ENCODE peak calls at places on chromosome 15, in seven cellular contexts. One of them, this sample, is unnamed.

GRCh38 chr15:64222573-64223361 is 59.9 kb upstream of the PPIB start:
- DNase-seq in OCI-LY7: no peak
- DNase-seq in CD8-positive, alpha-beta T cell: no peak
- DNase-seq in B cell: no peak
- DNase-seq in CD4-positive, alpha-beta T cell: no peak
- DNase-seq in right lobe of liver: no peak
- DNase-seq in neural crest cell: no peak
- DNase-seq in this sample: no peak

GRCh38 chr15:57566840-57567239 is 24.9 kb upstream of the MYZAP start:
- DNase-seq in OCI-LY7: no peak
- DNase-seq in CD8-positive, alpha-beta T cell: no peak
- DNase-seq in B cell: no peak
- DNase-seq in CD4-positive, alpha-beta T cell: no peak
- DNase-seq in right lobe of liver: no peak
- DNase-seq in neural crest cell: no peak
- DNase-seq in this sample: no peak

GRCh38 chr15:99507016-99507731 is 58.6 kb upstream of the MEF2A start:
- DNase-seq in OCI-LY7: peak
- DNase-seq in CD8-positive, alpha-beta T cell: no peak
- DNase-seq in B cell: peak
- DNase-seq in CD4-positive, alpha-beta T cell: no peak
- DNase-seq in right lobe of liver: no peak
- DNase-seq in neural crest cell: no peak
- DNase-seq in this sample: no peak

GRCh38 chr15:90046846-90047481 is 45.8 kb downstream of the ZNF710 start:
- DNase-seq in OCI-LY7: peak
- DNase-seq in CD8-positive, alpha-beta T cell: no peak
- DNase-seq in B cell: peak
- DNase-seq in CD4-positive, alpha-beta T cell: no peak
- DNase-seq in right lobe of liver: no peak
- DNase-seq in neural crest cell: no peak
- DNase-seq in this sample: no peak

GRCh38 chr15:95138604-95139270 is 907.4 kb downstream of the MCTP2 start:
- DNase-seq in OCI-LY7: no peak
- DNase-seq in CD8-positive, alpha-beta T cell: no peak
- DNase-seq in B cell: no peak
- DNase-seq in CD4-positive, alpha-beta T cell: no peak
- DNase-seq in right lobe of liver: no peak
- DNase-seq in neural crest cell: no peak
- DNase-seq in this sample: no peak

GRCh38 chr15:61016087-61016486 is 213.0 kb downstream of the RORA start:
- DNase-seq in OCI-LY7: no peak
- DNase-seq in CD8-positive, alpha-beta T cell: no peak
- DNase-seq in B cell: no peak
- DNase-seq in CD4-positive, alpha-beta T cell: no peak
- DNase-seq in right lobe of liver: no peak
- DNase-seq in neural crest cell: no peak
- DNase-seq in this sample: no peak

GRCh38 chr15:70071799-70072198 is 25.9 kb downstream of the TLE3 start:
- DNase-seq in OCI-LY7: no peak
- DNase-seq in CD8-positive, alpha-beta T cell: no peak
- DNase-seq in B cell: peak
- DNase-seq in CD4-positive, alpha-beta T cell: no peak
- DNase-seq in right lobe of liver: no peak
- DNase-seq in neural crest cell: no peak
- DNase-seq in this sample: no peak

GRCh38 chr15:99226802-99227201 is 22.6 kb downstream of the TTC23 start:
- DNase-seq in OCI-LY7: no peak
- DNase-seq in CD8-positive, alpha-beta T cell: no peak
- DNase-seq in B cell: no peak
- DNase-seq in CD4-positive, alpha-beta T cell: no peak
- DNase-seq in right lobe of liver: no peak
- DNase-seq in neural crest cell: no peak
- DNase-seq in this sample: no peak

GRCh38 chr15:76328962-76329361 is 7.6 kb upstream of the ISL2 start:
- DNase-seq in OCI-LY7: no peak
- DNase-seq in CD8-positive, alpha-beta T cell: no peak
- DNase-seq in B cell: no peak
- DNase-seq in CD4-positive, alpha-beta T cell: no peak
- DNase-seq in right lobe of liver: no peak
- DNase-seq in neural crest cell: no peak
- DNase-seq in this sample: no peak

GRCh38 chr15:100759116-100759515 is 120.5 kb upstream of the ALDH1A3 start:
- DNase-seq in OCI-LY7: no peak
- DNase-seq in CD8-positive, alpha-beta T cell: no peak
- DNase-seq in B cell: no peak
- DNase-seq in CD4-positive, alpha-beta T cell: no peak
- DNase-seq in right lobe of liver: no peak
- DNase-seq in neural crest cell: no peak
- DNase-seq in this sample: no peak

GRCh38 chr15:78077053-78077859 is at the start of gene TBC1D2B:
- DNase-seq in OCI-LY7: peak
- DNase-seq in CD8-positive, alpha-beta T cell: peak
- DNase-seq in B cell: peak
- DNase-seq in CD4-positive, alpha-beta T cell: peak
- DNase-seq in right lobe of liver: peak
- DNase-seq in neural crest cell: peak
- DNase-seq in this sample: peak

GRCh38 chr15:39362832-39363561 is 217.9 kb upstream of the THBS1 start:
- DNase-seq in OCI-LY7: no peak
- DNase-seq in CD8-positive, alpha-beta T cell: no peak
- DNase-seq in B cell: no peak
- DNase-seq in CD4-positive, alpha-beta T cell: no peak
- DNase-seq in right lobe of liver: no peak
- DNase-seq in neural crest cell: no peak
- DNase-seq in this sample: no peak

GRCh38 chr15:63564093-63564492 is 33.1 kb upstream of the FBXL22 start:
- DNase-seq in OCI-LY7: no peak
- DNase-seq in CD8-positive, alpha-beta T cell: no peak
- DNase-seq in B cell: no peak
- DNase-seq in CD4-positive, alpha-beta T cell: no peak
- DNase-seq in right lobe of liver: no peak
- DNase-seq in neural crest cell: no peak
- DNase-seq in this sample: no peak

GRCh38 chr15:78985859-78986470 is 41.1 kb upstream of the CTSH start:
- DNase-seq in OCI-LY7: no peak
- DNase-seq in CD8-positive, alpha-beta T cell: no peak
- DNase-seq in B cell: no peak
- DNase-seq in CD4-positive, alpha-beta T cell: no peak
- DNase-seq in right lobe of liver: no peak
- DNase-seq in neural crest cell: no peak
- DNase-seq in this sample: no peak

GRCh38 chr15:87145686-87146085 is 1066.0 kb downstream of the AGBL1 start:
- DNase-seq in OCI-LY7: no peak
- DNase-seq in CD8-positive, alpha-beta T cell: no peak
- DNase-seq in B cell: no peak
- DNase-seq in CD4-positive, alpha-beta T cell: no peak
- DNase-seq in right lobe of liver: no peak
- DNase-seq in neural crest cell: no peak
- DNase-seq in this sample: no peak

GRCh38 chr15:31607656-31608055 is 281.0 kb downstream of the KLF13 start:
- DNase-seq in OCI-LY7: no peak
- DNase-seq in CD8-positive, alpha-beta T cell: no peak
- DNase-seq in B cell: no peak
- DNase-seq in CD4-positive, alpha-beta T cell: no peak
- DNase-seq in right lobe of liver: no peak
- DNase-seq in neural crest cell: no peak
- DNase-seq in this sample: no peak

DNA sequence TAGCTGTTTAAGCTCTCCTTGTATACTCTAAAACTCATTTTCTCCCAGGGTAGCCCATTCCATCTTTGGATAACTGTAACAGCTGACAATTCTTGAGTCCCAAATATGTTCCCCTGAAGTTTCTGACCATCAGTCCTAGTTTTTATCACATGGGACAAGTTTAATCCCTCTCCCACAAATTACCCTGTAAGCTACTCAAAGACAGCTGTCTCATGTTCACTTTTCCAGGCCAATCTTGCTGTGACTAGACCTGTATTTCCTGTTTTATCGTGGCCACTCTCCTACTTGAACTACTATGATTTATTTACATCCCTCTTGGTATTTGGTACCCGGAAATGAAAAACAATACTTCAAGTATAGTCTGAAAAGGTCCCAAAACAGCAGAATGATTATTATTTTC is 95.0 kb upstream of the MEX3B start:
- DNase-seq in OCI-LY7: no peak
- DNase-seq in CD8-positive, alpha-beta T cell: no peak
- DNase-seq in B cell: no peak
- DNase-seq in CD4-positive, alpha-beta T cell: no peak
- DNase-seq in right lobe of liver: no peak
- DNase-seq in neural crest cell: no peak
- DNase-seq in this sample: no peak
- TF ChIP-seq CTCF in OCI-LY7: no peak
- TF ChIP-seq CTCF in CD8-positive, alpha-beta T cell: no peak
- TF ChIP-seq CTCF in B cell: no peak
- TF ChIP-seq CTCF in CD4-positive, alpha-beta T cell: no peak
- TF ChIP-seq CTCF in right lobe of liver: no peak
- TF ChIP-seq CTCF in neural crest cell: no peak
- TF ChIP-seq CTCF in this sample: no peak

GRCh38 chr15:92326236-92326635 is 67.4 kb upstream of the ST8SIA2 start:
- DNase-seq in OCI-LY7: no peak
- DNase-seq in CD8-positive, alpha-beta T cell: no peak
- DNase-seq in B cell: no peak
- DNase-seq in CD4-positive, alpha-beta T cell: no peak
- DNase-seq in right lobe of liver: no peak
- DNase-seq in neural crest cell: no peak
- DNase-seq in this sample: no peak
- TF ChIP-seq CTCF in OCI-LY7: no peak
- TF ChIP-seq CTCF in CD8-positive, alpha-beta T cell: no peak
- TF ChIP-seq CTCF in B cell: no peak
- TF ChIP-seq CTCF in CD4-positive, alpha-beta T cell: no peak
- TF ChIP-seq CTCF in right lobe of liver: no peak
- TF ChIP-seq CTCF in neural crest cell: no peak
- TF ChIP-seq CTCF in this sample: no peak

GRCh38 chr15:29567336-29567735 is 254.9 kb downstream of the TJP1 start:
- DNase-seq in OCI-LY7: no peak
- DNase-seq in CD8-positive, alpha-beta T cell: no peak
- DNase-seq in B cell: no peak
- DNase-seq in CD4-positive, alpha-beta T cell: no peak
- DNase-seq in right lobe of liver: no peak
- DNase-seq in neural crest cell: no peak
- DNase-seq in this sample: no peak

GRCh38 chr15:29558261-29558660 is 264.0 kb downstream of the TJP1 start:
- DNase-seq in OCI-LY7: no peak
- DNase-seq in CD8-positive, alpha-beta T cell: no peak
- DNase-seq in B cell: no peak
- DNase-seq in CD4-positive, alpha-beta T cell: no peak
- DNase-seq in right lobe of liver: no peak
- DNase-seq in neural crest cell: no peak
- DNase-seq in this sample: no peak

GRCh38 chr15:29560896-29561295 is 261.4 kb downstream of the TJP1 start:
- DNase-seq in OCI-LY7: no peak
- DNase-seq in CD8-positive, alpha-beta T cell: no peak
- DNase-seq in B cell: no peak
- DNase-seq in CD4-positive, alpha-beta T cell: no peak
- DNase-seq in right lobe of liver: no peak
- DNase-seq in neural crest cell: no peak
- DNase-seq in this sample: no peak

GRCh38 chr15:29566914-29567313 is 255.4 kb downstream of the TJP1 start:
- DNase-seq in OCI-LY7: no peak
- DNase-seq in CD8-positive, alpha-beta T cell: no peak
- DNase-seq in B cell: no peak
- DNase-seq in CD4-positive, alpha-beta T cell: no peak
- DNase-seq in right lobe of liver: no peak
- DNase-seq in neural crest cell: no peak
- DNase-seq in this sample: no peak

DNA sequence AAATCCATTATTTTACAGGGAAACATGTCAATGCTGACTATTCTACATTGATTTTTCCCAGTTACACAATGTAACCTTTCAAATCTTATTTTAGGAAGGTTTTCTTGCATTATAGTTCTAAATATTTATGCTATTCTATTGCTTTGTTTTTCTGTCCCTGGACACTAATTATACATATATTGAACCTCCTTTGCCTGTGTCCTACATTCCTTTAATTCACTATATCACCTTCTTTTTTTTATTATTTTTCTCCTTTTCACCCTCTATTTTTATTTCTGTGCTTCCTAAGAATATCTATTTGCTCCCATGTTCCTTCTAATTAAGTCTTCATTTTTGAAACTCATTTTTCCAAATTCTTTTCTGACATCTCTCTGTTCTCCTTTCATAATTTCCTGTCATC is 259.2 kb downstream of the TJP1 start:
- DNase-seq in OCI-LY7: no peak
- DNase-seq in CD8-positive, alpha-beta T cell: no peak
- DNase-seq in B cell: no peak
- DNase-seq in CD4-positive, alpha-beta T cell: no peak
- DNase-seq in right lobe of liver: no peak
- DNase-seq in neural crest cell: no peak
- DNase-seq in this sample: no peak
- TF ChIP-seq CTCF in OCI-LY7: no peak
- TF ChIP-seq CTCF in CD8-positive, alpha-beta T cell: no peak
- TF ChIP-seq CTCF in B cell: no peak
- TF ChIP-seq CTCF in CD4-positive, alpha-beta T cell: no peak
- TF ChIP-seq CTCF in right lobe of liver: no peak
- TF ChIP-seq CTCF in neural crest cell: no peak
- TF ChIP-seq CTCF in this sample: no peak

DNA sequence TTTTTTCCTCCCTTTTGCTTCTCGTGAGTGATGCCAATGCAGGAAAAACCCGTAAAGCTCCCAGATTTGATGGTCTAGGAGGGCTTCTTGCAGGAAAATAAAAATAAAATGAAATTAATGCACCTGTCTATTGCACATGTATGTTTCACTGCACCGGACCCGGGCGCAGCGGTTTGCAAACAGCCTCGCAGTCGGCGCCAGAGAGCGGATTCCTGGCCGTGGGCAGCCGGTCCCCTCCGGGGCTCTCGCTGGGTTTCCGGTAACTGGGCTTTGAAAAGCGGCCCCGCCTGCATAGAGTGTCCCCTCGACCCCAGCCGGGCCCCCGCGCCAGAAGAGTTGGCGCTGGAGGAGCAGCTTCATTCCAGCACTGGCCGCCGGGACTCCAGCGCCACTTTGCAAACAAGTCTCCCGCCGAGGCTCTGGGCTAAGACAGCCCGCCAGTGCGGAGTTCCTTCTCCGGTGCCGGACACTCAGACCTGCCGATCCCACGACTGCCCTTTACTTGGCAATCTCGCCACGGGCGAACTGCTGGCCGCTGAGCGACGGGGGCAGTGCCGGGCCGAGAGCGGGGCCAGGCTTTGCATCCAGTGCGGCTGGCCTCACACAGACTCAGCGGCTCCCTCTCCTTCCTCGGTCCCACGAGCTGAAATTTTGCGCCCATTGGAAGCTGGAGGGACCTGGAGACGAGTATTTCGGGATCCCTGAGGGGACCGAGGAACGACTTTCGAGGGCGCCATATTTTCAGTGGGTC is 225.9 kb upstream of the C2CD4B start:
- DNase-seq in OCI-LY7: peak
- DNase-seq in CD8-positive, alpha-beta T cell: peak
- DNase-seq in B cell: peak
- DNase-seq in CD4-positive, alpha-beta T cell: no peak
- DNase-seq in right lobe of liver: peak
- DNase-seq in neural crest cell: peak
- DNase-seq in this sample: peak
- TF ChIP-seq CTCF in OCI-LY7: peak
- TF ChIP-seq CTCF in CD8-positive, alpha-beta T cell: no peak
- TF ChIP-seq CTCF in B cell: no peak
- TF ChIP-seq CTCF in CD4-positive, alpha-beta T cell: no peak
- TF ChIP-seq CTCF in right lobe of liver: no peak
- TF ChIP-seq CTCF in neural crest cell: no peak
- TF ChIP-seq CTCF in this sample: no peak

This sample was measured in progenitor cell of endocrine pancreas.